ENCODE peak calls at places on chromosomes 7 and 10, in nine cellular contexts. K is thyroid gland, P is aorta, T is HCT116, N is mesendoderm, G is hepatocyte, I is neuronal stem cell, M is prostate gland, S is K562. Q is an unnamed sample. For H3K4me1, the result is how much of the 10 kb centered on the place peaks cover.

GRCh38 chr10:78964952-78965633 is 103.7 kb upstream of the ZMIZ1 start:
- DNase-seq in K (peak), P (peak), T (peak), N (peak), G (peak), I (peak), M (peak), S (peak), Q (peak)

GRCh38 chr7:1853619-1854520 is 183.8 kb downstream of the ELFN1 start:
- DNase-seq in K (peak), P (peak), T (no peak), N (no peak), G (no peak), I (no peak), M (no peak), S (peak), Q (no peak)

GRCh38 chr7:118573065-118573464 is 348.6 kb downstream of the ANKRD7 start:
- DNase-seq in K (no peak), P (no peak), T (no peak), N (no peak), G (no peak), I (no peak), M (peak), S (no peak), Q (no peak)

GRCh38 chr7:70377957-70378356 is 754.0 kb upstream of the GALNT17 start:
- DNase-seq in K (no peak), P (no peak), T (no peak), N (no peak), G (no peak), I (no peak), M (no peak), S (no peak), Q (no peak)

GRCh38 chr7:134359787-134360432 is 43.2 kb upstream of the SLC35B4 start:
- DNase-seq in K (no peak), P (no peak), T (no peak), N (no peak), G (no peak), I (no peak), M (no peak), S (peak), Q (no peak)

GRCh38 chr7:49703876-49704275 is 69.6 kb upstream of the VWC2 start:
- DNase-seq in K (no peak), P (no peak), T (no peak), N (no peak), G (no peak), I (no peak), M (no peak), S (no peak), Q (no peak)

GRCh38 chr10:112677689-112678088 is 230.7 kb downstream of the VTI1A start:
- DNase-seq in K (no peak), P (no peak), T (no peak), N (no peak), G (no peak), I (no peak), M (no peak), S (peak), Q (no peak)

GRCh38 chr10:123884351-123884906 is 7.2 kb downstream of the CPXM2 start:
- DNase-seq in K (no peak), P (no peak), T (no peak), N (no peak), G (no peak), I (no peak), M (no peak), S (no peak), Q (no peak)

GRCh38 chr7:23009303-23009702 is 4.6 kb downstream of the HYCC1 start:
- DNase-seq in K (no peak), P (no peak), T (no peak), N (no peak), G (no peak), I (no peak), M (no peak), S (no peak), Q (no peak)
- H3K4me1 ChIP-seq in K (under half), P (under half), T (under half), N (under half), G (under half), I (under half), M (under half), S (under half), Q (under half)

DNA sequence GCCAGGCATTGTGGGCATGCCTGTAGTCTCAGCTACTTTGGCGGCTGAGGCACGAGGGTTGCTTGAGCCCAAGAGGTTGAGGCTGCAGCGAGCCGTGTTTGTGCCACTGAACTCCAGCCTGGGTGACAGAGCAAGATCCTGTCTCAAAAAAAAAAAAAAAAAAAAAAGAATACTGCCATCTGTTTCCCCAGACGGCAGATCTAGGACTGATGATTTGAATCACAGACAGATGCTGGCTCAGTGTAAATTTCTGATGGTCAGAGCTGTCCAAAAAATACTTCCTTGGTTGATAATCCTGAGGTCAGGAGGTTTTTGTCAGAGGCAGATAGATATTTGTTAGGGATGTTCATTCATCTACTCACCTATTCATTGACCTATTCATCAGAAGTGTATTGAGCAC is 130.7 kb downstream of the REEP3 start:
- DNase-seq in K (no peak), P (no peak), T (no peak), N (no peak), G (no peak), I (no peak), M (no peak), S (no peak), Q (no peak)
- H3K4me1 ChIP-seq in K (under half), P (under half), T (under half), N (under half), G (under half), I (under half), M (under half), S (under half), Q (under half)

DNA sequence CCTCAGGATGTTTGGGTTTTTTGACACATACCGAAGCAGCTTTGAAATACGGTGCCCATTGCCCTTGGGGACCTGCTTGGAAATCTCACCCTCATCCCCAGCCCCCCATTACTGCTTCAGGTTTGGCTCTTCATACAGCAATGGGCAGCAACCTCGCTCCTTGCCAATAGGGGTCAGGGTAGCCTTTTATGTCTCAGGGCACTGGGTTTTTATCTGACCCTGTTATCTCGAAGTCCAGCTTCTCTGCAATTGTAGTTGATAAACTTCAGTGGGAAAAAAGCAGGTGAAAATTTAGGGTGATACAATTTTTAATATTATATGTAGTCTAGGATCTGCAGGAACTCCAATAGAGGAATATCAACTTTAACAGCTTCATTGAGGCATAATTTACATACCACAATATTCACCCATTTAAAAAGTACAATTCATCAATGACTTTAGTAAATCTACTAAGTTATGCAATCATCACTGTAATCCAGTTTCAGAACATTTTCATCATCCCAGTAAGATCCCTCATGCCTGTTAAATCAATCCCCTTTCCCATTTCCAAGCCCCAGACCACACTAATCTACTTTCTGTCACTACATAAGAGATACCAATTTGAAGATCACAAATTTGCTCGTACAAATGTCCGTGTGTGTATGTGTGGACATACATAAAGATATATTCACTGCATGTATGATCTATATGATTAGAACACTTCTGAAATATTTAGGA is 386.2 kb downstream of the KCNMA1 start:
- DNase-seq in K (no peak), P (no peak), T (peak), N (peak), G (peak), I (peak), M (no peak), S (peak), Q (no peak)
- H3K4me1 ChIP-seq in K (under half), P (under half), T (under half), N (under half), G (under half), I (under half), M (under half), S (under half), Q (under half)

GRCh38 chr10:125057158-125058001 is 103.0 kb downstream of the CTBP2 start:
- DNase-seq in K (peak), P (peak), T (no peak), N (peak), G (peak), I (peak), M (peak), S (peak), Q (peak)
- H3K4me1 ChIP-seq in K (half or more), P (under half), T (under half), N (under half), G (half or more), I (under half), M (half or more), S (under half), Q (under half)